ENCODE peak calls at places on chromosomes 5 and 9, in five cellular contexts. O is NCI-H1092 treated with DMSO at 0.1 percent for 48 hours, E is activated gamma-delta T cell, X is fibroblast of lung, G is LoVo. J is an unnamed sample.

GRCh38 chr5:54895816-54896341 is 89.5 kb downstream of the ESM1 start:
- DNase-seq in E (no peak), X (peak), O (peak), G (peak), J (peak)

GRCh38 chr5:177431317-177432142 is 5.1 kb downstream of the GRK6 start:
- DNase-seq in X (no peak), E (peak), O (no peak), G (no peak), J (no peak)

GRCh38 chr5:126363658-126364057 is 59.6 kb upstream of the GRAMD2B start:
- DNase-seq in E (no peak), X (peak), O (no peak), G (no peak), J (no peak)

GRCh38 chr5:143557992-143558506 is 154.6 kb upstream of the NR3C1 start:
- DNase-seq in G (no peak), X (no peak), E (no peak), O (no peak), J (no peak)

GRCh38 chr5:24381861-24382460 is 262.8 kb downstream of the CDH10 start:
- DNase-seq in X (no peak), G (no peak), O (no peak), E (no peak), J (peak)

GRCh38 chr5:159393854-159394274 is 63.6 kb upstream of the IL12B start:
- DNase-seq in E (no peak), O (no peak), G (no peak), X (no peak), J (peak)

GRCh38 chr5:132459031-132459982 is 31.3 kb downstream of the IRF1 start:
- DNase-seq in E (no peak), O (no peak), G (peak), X (peak), J (no peak)

GRCh38 chr9:2496934-2497333 is 124.7 kb upstream of the VLDLR start:
- DNase-seq in G (no peak), O (no peak), X (no peak), E (no peak), J (no peak)

GRCh38 chr5:9324348-9325056 is 221.4 kb downstream of the SEMA5A start:
- DNase-seq in O (no peak), G (no peak), X (peak), E (no peak), J (no peak)

GRCh38 chr5:40995816-40996586 is 75.1 kb downstream of the MROH2B start:
- DNase-seq in O (no peak), X (no peak), E (no peak), G (no peak), J (no peak)

GRCh38 chr5:21236896-21237830 is 1249.2 kb upstream of the CDH18 start:
- DNase-seq in E (no peak), X (peak), G (no peak), O (no peak), J (peak)

GRCh38 chr9:34220218-34220617 is 41.4 kb downstream of the UBAP1 start:
- DNase-seq in O (no peak), X (no peak), G (no peak), E (no peak), J (no peak)

GRCh38 chr9:108185613-108186012 is 670.2 kb downstream of the ACTL7B start:
- DNase-seq in X (no peak), E (no peak), G (no peak), O (no peak), J (no peak)

GRCh38 chr9:89178162-89179120 is at the start of gene SHC3:
- DNase-seq in X (peak), E (no peak), G (no peak), O (no peak), J (no peak)

GRCh38 chr5:54651482-54652076 is 134.0 kb downstream of the SNX18 start:
- DNase-seq in E (no peak), G (peak), X (peak), O (peak), J (no peak)

GRCh38 chr9:117191504-117192375 is 223.1 kb downstream of the ASTN2 start:
- DNase-seq in X (no peak), O (no peak), G (no peak), E (no peak), J (no peak)

GRCh38 chr9:33225319-33226152 is 14.4 kb upstream of the SPINK4 start:
- DNase-seq in E (no peak), O (peak), X (peak), G (peak), J (no peak)

GRCh38 chr5:114953559-114953958 is 216.1 kb downstream of the TRIM36 start:
- DNase-seq in G (no peak), E (no peak), X (no peak), O (no peak), J (no peak)

GRCh38 chr5:180739271-180739670 is 587 bp downstream of the OR2Y1 start:
- DNase-seq in E (no peak), O (no peak), X (peak), G (no peak), J (no peak)

GRCh38 chr9:71769175-71770165 is 1.2 kb upstream of the CEMIP2 start:
- DNase-seq in G (peak), O (no peak), X (peak), E (peak), J (no peak)

GRCh38 chr5:168916266-168916665 is 337.1 kb upstream of the PANK3 start:
- DNase-seq in O (no peak), G (no peak), X (no peak), E (no peak), J (no peak)

GRCh38 chr5:14325369-14325768 is 182.2 kb downstream of the TRIO start:
- DNase-seq in O (no peak), X (peak), E (no peak), G (no peak), J (no peak)

GRCh38 chr5:178551468-178551867 is 38.7 kb downstream of the COL23A1 start:
- DNase-seq in G (no peak), O (no peak), X (no peak), E (no peak), J (no peak)

GRCh38 chr9:28539432-28539831 is 966.2 kb upstream of the C9orf72 start:
- DNase-seq in X (no peak), E (no peak), O (no peak), G (no peak), J (no peak)

GRCh38 chr5:56206126-56206525 is 27.0 kb downstream of the ANKRD55 start:
- DNase-seq in X (peak), E (no peak), G (no peak), O (no peak), J (no peak)

GRCh38 chr5:112929336-112930081 is 7.5 kb upstream of the REEP5 start:
- DNase-seq in X (no peak), G (no peak), E (no peak), O (no peak), J (no peak)

GRCh38 chr9:77820293-77820954 is 172.3 kb upstream of the GNA14 start:
- DNase-seq in X (peak), G (peak), E (no peak), O (no peak), J (no peak)

GRCh38 chr5:119537704-119538103 is 85.4 kb downstream of the HSD17B4 start:
- DNase-seq in X (no peak), O (no peak), G (no peak), E (no peak), J (no peak)

GRCh38 chr9:8867148-8867547 is 1067.6 kb upstream of the DMAC1 start:
- DNase-seq in E (no peak), O (no peak), X (no peak), G (no peak), J (no peak)

GRCh38 chr5:58968350-58968749 is 385.5 kb downstream of the RAB3C start:
- DNase-seq in X (no peak), E (no peak), G (no peak), O (no peak), J (no peak)

GRCh38 chr5:42912184-42912766 is 100.6 kb upstream of the SELENOP start:
- DNase-seq in X (peak), G (peak), O (peak), E (no peak), J (no peak)

GRCh38 chr5:156147948-156148285 is 179.0 kb upstream of the SGCD start:
- DNase-seq in E (no peak), G (no peak), X (no peak), O (no peak), J (no peak)

GRCh38 chr5:76724871-76725270 is 8.9 kb downstream of the F2R start:
- DNase-seq in X (no peak), E (no peak), O (no peak), G (no peak), J (no peak)

GRCh38 chr9:116467740-116468351 is 219.3 kb upstream of the TRIM32 start:
- DNase-seq in O (no peak), E (no peak), G (no peak), X (no peak), J (no peak)

GRCh38 chr5:87002485-87002884 is 265.2 kb upstream of the RASA1 start:
- DNase-seq in X (no peak), G (no peak), E (no peak), O (no peak), J (no peak)

GRCh38 chr5:180692426-180692825 is 43.0 kb upstream of the FLT4 start:
- DNase-seq in X (no peak), O (no peak), G (no peak), E (no peak), J (no peak)

J was measured in NCI-H524 treated with DMSO at 0.1 percent for 48 hours.